ENCODE peak calls at places on chromosomes 1 and 21, in four cellular contexts. C is GM12892, X is NCI-H1436, T is T-helper 9 cell. I is an unnamed sample.

GRCh38 chr1:197838836-197839235 is 63.6 kb upstream of the DENND1B start:
- DNase-seq in C (no peak), X (no peak), T (no peak), I (no peak)

GRCh38 chr1:36420409-36420808 is 22.7 kb upstream of the LSM10 start:
- DNase-seq in C (no peak), X (no peak), T (no peak), I (no peak)

GRCh38 chr1:115117303-115117702 is 28.0 kb upstream of the TSPAN2 start:
- DNase-seq in C (no peak), X (no peak), T (no peak), I (no peak)

GRCh38 chr1:84721152-84721551 is 30.9 kb upstream of the SSX2IP start:
- DNase-seq in C (no peak), X (no peak), T (no peak), I (no peak)

GRCh38 chr1:35079003-35079930 is at the start of gene ZMYM1:
- DNase-seq in C (peak), X (peak), T (peak), I (peak)

GRCh38 chr1:66351913-66352312 is 182.0 kb upstream of the SGIP1 start:
- DNase-seq in C (no peak), X (peak), T (no peak), I (no peak)

GRCh38 chr1:78779831-78780230 is 130.2 kb downstream of the IFI44 start:
- DNase-seq in C (no peak), X (no peak), T (no peak), I (no peak)

GRCh38 chr1:236979149-236979890 is 24.9 kb downstream of the MT1HL1 start:
- DNase-seq in C (no peak), X (no peak), T (no peak), I (no peak)

GRCh38 chr1:13730751-13731482 is 30.9 kb downstream of the PRDM2 start:
- DNase-seq in C (peak), X (no peak), T (peak), I (peak)

GRCh38 chr1:231387770-231388669 is 34.1 kb downstream of the EGLN1 start:
- DNase-seq in C (no peak), X (no peak), T (no peak), I (no peak)

GRCh38 chr21:31555741-31556191 is 103.7 kb upstream of the SOD1 start:
- DNase-seq in C (no peak), X (no peak), T (no peak), I (no peak)

GRCh38 chr1:96072021-96072420 is 649.6 kb upstream of the PTBP2 start:
- DNase-seq in C (no peak), X (no peak), T (no peak), I (no peak)

GRCh38 chr1:47932744-47933143 is 64.4 kb downstream of the TRABD2B start:
- DNase-seq in C (no peak), X (no peak), T (no peak), I (no peak)

GRCh38 chr1:43348809-43349593 is 9.8 kb upstream of the CDC20 start:
- DNase-seq in C (no peak), X (peak), T (peak), I (peak)

GRCh38 chr21:43771199-43771675 is 4.9 kb downstream of the CSTB start:
- DNase-seq in C (no peak), X (no peak), T (no peak), I (no peak)

GRCh38 chr1:99527078-99527477 is 118.8 kb upstream of the PALMD start:
- DNase-seq in C (no peak), X (no peak), T (no peak), I (no peak)

GRCh38 chr1:101995984-101996731 is 568 bp downstream of the OLFM3 start:
- DNase-seq in C (no peak), X (no peak), T (no peak), I (no peak)

GRCh38 chr1:220323717-220324116 is 51.5 kb upstream of the RAB3GAP2 start:
- DNase-seq in C (no peak), X (no peak), T (no peak), I (no peak)

GRCh38 chr1:226444901-226445300 is 37.0 kb upstream of the PARP1 start:
- DNase-seq in C (peak), X (no peak), T (peak), I (peak)

GRCh38 chr1:54711536-54711935 is 4.1 kb upstream of the TTC4 start:
- DNase-seq in C (no peak), X (no peak), T (no peak), I (no peak)

GRCh38 chr1:228089520-228090380 is 7.2 kb downstream of the ARF1 start:
- DNase-seq in C (no peak), X (no peak), T (no peak), I (no peak)

GRCh38 chr1:183570451-183570850 is 19.8 kb downstream of the NCF2 start:
- DNase-seq in C (no peak), X (no peak), T (no peak), I (no peak)

GRCh38 chr21:35818597-35818996 is 241.7 kb downstream of the SETD4 start:
- DNase-seq in C (no peak), X (peak), T (no peak), I (no peak)